ENCODE peak calls at places on chromosomes 13 and 19, in seven cellular contexts. H, C, R, U, J, L and I are unnamed samples.

GRCh38 chr13:23470706-23471610 is 37.5 kb upstream of the SACS start:
- DNase-seq in H (peak; percentile 16), C (no peak), R (no peak), U (no peak), J (no peak), L (no peak), I (no peak)

GRCh38 chr19:55383279-55383788 is 758 bp downstream of the TMEM238 start:
- DNase-seq in H (no peak), C (no peak), R (no peak), U (no peak), J (no peak), L (no peak), I (no peak)

GRCh38 chr13:111462221-111462764 is 141.9 kb downstream of the TEX29 start:
- DNase-seq in H (no peak), C (no peak), R (no peak), U (no peak), J (no peak), L (no peak), I (no peak)

GRCh38 chr13:26017196-26017921 is 34.5 kb downstream of the SHISA2 start:
- DNase-seq in H (no peak), C (no peak), R (no peak), U (peak; percentile 60), J (no peak), L (no peak), I (no peak)

GRCh38 chr13:49098771-49099512 is 121.2 kb upstream of the MLNR start:
- DNase-seq in H (peak; percentile 32), C (no peak), R (no peak), U (no peak), J (no peak), L (no peak), I (no peak)

GRCh38 chr19:41753159-41753558 is 2.2 kb upstream of the CEACAM6 start:
- DNase-seq in H (peak; percentile 7), C (peak; percentile 35), R (no peak), U (peak; percentile 81), J (peak; percentile 31), L (peak; percentile 86), I (peak; percentile 75)

GRCh38 chr19:37980419-37980975 is 73.5 kb downstream of the SIPA1L3 start:
- DNase-seq in H (no peak), C (no peak), R (no peak), U (no peak), J (no peak), L (no peak), I (no peak)

GRCh38 chr19:42024622-42025111 is 30.6 kb upstream of the ATP1A3 start:
- DNase-seq in H (peak; percentile 69), C (peak; percentile 76), R (no peak), U (peak; percentile 36), J (peak; percentile 54), L (no peak), I (no peak)

GRCh38 chr19:5292453-5292842 is 48.2 kb downstream of the PTPRS start:
- DNase-seq in H (peak; percentile 71), C (no peak), R (no peak), U (no peak), J (peak; percentile 72), L (no peak), I (no peak)

GRCh38 chr13:47114030-47114429 is 217.2 kb upstream of the HTR2A start:
- DNase-seq in H (peak; percentile 52), C (no peak), R (no peak), U (no peak), J (no peak), L (no peak), I (no peak)

GRCh38 chr13:51494151-51494550 is 41.3 kb upstream of the INTS6 start:
- DNase-seq in H (peak; percentile 51), C (no peak), R (no peak), U (no peak), J (no peak), L (no peak), I (no peak)

GRCh38 chr19:5261151-5261890 is 79.3 kb downstream of the PTPRS start:
- DNase-seq in H (no peak), C (no peak), R (no peak), U (no peak), J (no peak), L (no peak), I (no peak)

GRCh38 chr13:75469087-75469486 is 12.9 kb downstream of the TBC1D4 start:
- DNase-seq in H (no peak), C (no peak), R (no peak), U (no peak), J (no peak), L (no peak), I (peak; percentile 57)

GRCh38 chr13:79631260-79631659 is 150.3 kb downstream of the NDFIP2 start:
- DNase-seq in H (peak; percentile 96), C (no peak), R (no peak), U (no peak), J (peak; percentile 59), L (no peak), I (no peak)

GRCh38 chr13:109644069-109644750 is 142.2 kb downstream of the IRS2 start:
- DNase-seq in H (peak; percentile 57), C (no peak), R (no peak), U (no peak), J (no peak), L (no peak), I (no peak)

GRCh38 chr19:3118232-3119070 is 17.4 kb upstream of the GNA15 start:
- DNase-seq in H (no peak), C (no peak), R (no peak), U (no peak), J (no peak), L (no peak), I (no peak)

GRCh38 chr19:3120611-3121231 is 15.1 kb upstream of the GNA15 start:
- DNase-seq in H (no peak), C (no peak), R (no peak), U (no peak), J (no peak), L (no peak), I (no peak)

GRCh38 chr19:3117746-3118145 is 18.1 kb upstream of the GNA15 start:
- DNase-seq in H (no peak), C (no peak), R (no peak), U (no peak), J (no peak), L (no peak), I (no peak)

GRCh38 chr19:3119782-3120380 is 16.0 kb upstream of the GNA15 start:
- DNase-seq in H (no peak), C (no peak), R (no peak), U (no peak), J (no peak), L (no peak), I (no peak)

DNA sequence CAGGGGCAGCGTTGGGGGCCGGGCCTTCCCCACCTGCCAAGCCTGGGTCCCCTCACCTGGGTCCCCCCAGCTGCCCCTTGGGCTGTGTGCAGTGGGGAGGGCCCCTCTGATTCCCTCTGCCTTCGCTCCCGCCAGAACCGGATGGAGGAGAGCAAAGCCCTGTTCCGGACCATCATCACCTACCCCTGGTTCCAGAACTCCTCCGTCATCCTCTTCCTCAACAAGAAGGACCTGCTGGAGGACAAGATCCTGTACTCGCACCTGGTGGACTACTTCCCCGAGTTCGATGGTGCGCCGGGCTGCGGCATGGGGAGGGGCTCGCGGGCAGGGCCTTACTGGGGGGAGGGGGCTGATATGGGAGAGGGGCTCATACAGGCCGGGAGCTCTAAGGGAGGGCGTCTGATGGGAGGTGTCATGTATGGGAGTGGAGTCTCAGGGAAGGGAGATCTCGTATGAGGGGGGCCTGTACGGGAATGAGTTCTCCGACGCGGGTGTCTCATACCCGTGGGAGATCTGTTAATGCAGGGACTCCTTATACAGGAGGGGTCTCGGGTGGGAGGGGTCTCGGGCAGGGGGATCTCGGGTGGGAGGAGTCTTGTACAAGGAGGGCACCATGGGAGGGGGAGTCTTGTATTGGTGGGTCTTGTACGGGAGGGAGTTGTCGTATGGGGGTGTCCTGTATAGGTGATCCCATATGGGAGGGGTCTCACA is 16.6 kb upstream of the GNA15 start:
- DNase-seq in H (no peak), C (no peak), R (no peak), U (no peak), J (no peak), L (no peak), I (no peak)
- H3K4me3 ChIP-seq in H (no peak overlapping the region), C (no peak overlapping the region), R (no peak overlapping the region), U (no peak overlapping the region), J (no peak overlapping the region), L (no peak overlapping the region), I (no peak overlapping the region)

GRCh38 chr19:1064661-1065605 is 2.0 kb upstream of the ARHGAP45 start:
- DNase-seq in H (peak; percentile 81), C (peak; percentile 66), R (no peak), U (peak; percentile 71), J (peak; percentile 84), L (peak; percentile 82), I (peak; percentile 93)
- H3K36me3 ChIP-seq in H (no peaks in the 10 kb centered on the region), C (peaks cover under 1% of the 10 kb centered on the region), R (no peaks in the 10 kb centered on the region), U (no peaks in the 10 kb centered on the region), J (no peaks in the 10 kb centered on the region), L (no peaks in the 10 kb centered on the region), I (peaks cover 1% of the 10 kb centered on the region)

DNA sequence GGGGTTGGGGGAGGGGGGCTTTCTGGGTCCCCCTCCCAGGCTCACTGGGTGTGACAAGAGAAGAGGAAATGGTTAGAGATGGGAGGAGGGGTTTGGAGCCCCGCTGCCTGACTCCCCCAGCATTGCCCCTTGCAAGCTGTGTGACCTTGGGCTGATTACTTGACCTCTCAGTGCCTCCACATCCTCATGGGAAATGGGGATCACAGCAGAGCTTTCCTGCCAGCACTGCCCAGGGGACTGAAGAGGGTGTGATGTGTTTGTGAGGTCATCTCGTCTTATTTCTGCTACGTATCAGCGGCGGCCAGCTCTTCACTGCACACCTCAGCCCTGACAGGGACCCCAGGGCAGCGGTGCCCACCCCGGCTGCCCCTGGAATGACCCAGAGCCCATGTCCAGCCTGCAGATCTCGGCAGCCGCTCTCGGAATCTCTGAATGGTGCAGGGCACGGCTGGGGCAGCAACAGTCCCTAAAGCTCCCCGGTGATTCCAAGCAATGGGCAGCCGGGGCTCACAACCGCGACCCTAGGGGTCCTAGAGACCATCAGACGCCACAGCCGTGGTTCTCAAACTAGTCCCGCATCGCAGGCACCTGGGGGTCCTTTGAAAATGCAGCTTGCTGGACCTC is 8.4 kb downstream of the PNMA8B start:
- DNase-seq in H (no peak), C (no peak), R (no peak), U (no peak), J (no peak), L (no peak), I (no peak)
- H3K4me3 ChIP-seq in H (peak overlapping the region; percentile 85), C (peak overlapping the region; percentile 59), R (peak overlapping the region; percentile 11), U (no peak overlapping the region), J (peak overlapping the region; percentile 33), L (no peak overlapping the region), I (peak overlapping the region; percentile 29)

GRCh38 chr13:44404261-44405139 is 30.9 kb downstream of the SERP2 start:
- DNase-seq in H (no peak), C (no peak), R (no peak), U (no peak), J (peak; percentile 56), L (peak; percentile 59), I (peak; percentile 77)
- H3K36me3 ChIP-seq in H (no peaks in the 10 kb centered on the region), C (no peaks in the 10 kb centered on the region), R (no peaks in the 10 kb centered on the region), U (no peaks in the 10 kb centered on the region), J (no peaks in the 10 kb centered on the region), L (no peaks in the 10 kb centered on the region), I (no peaks in the 10 kb centered on the region)

DNA sequence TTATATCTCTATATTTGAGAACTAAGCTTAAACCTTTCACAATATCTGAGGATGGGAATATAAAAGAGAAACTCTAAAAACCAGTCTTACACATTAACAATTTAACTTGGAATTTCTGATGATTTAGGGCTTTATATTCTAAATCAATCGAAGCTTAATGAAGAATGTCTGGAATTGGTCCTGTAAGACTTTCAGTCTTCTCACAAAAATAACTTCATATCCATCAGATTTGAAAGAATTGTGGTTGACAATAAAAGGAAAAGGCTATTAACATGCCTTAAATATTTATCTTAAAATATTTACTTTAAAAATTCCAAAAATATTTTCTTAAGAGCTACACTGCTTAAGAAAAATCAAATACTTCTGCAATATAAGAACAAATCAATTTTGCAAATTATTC is 27.3 kb downstream of the MYCBP2 start:
- DNase-seq in H (no peak), C (no peak), R (no peak), U (no peak), J (no peak), L (no peak), I (no peak)
- H3K4me3 ChIP-seq in H (peak overlapping the region; percentile 31), C (no peak overlapping the region), R (no peak overlapping the region), U (no peak overlapping the region), J (no peak overlapping the region), L (no peak overlapping the region), I (no peak overlapping the region)

GRCh38 chr19:3203754-3204645 is 18.3 kb downstream of the NCLN start:
- DNase-seq in H (no peak), C (no peak), R (no peak), U (no peak), J (no peak), L (no peak), I (peak; percentile 67)
- H3K36me3 ChIP-seq in H (peaks cover 51% of the 10 kb centered on the region), C (peaks cover 58% of the 10 kb centered on the region), R (peaks cover 35% of the 10 kb centered on the region), U (peaks cover 64% of the 10 kb centered on the region), J (no peaks in the 10 kb centered on the region), L (no peaks in the 10 kb centered on the region), I (peaks cover 9% of the 10 kb centered on the region)